ENCODE peak calls at places on chromosome 15, in seven cellular contexts. A is activated gamma-delta T cell, L is activated T-cell treated with anti-CD3 and anti-CD28 coated beads for 1 hour, K is memory B cell, C is GM20000, F is neural crest cell, O is globus pallidus. S is an unnamed sample.

GRCh38 chr15:56192659-56193442 is 50.8 kb downstream of the RFX7 start:
- DNase-seq in L (no peak), K (no peak), A (no peak), C (no peak), O (no peak), F (no peak), S (no peak)

GRCh38 chr15:32053717-32054116 is 23.4 kb downstream of the CHRNA7 start:
- DNase-seq in K (no peak), A (no peak), L (no peak), O (no peak), C (no peak), F (no peak), S (no peak)

GRCh38 chr15:85755471-85755870 is 39.3 kb downstream of the KLHL25 start:
- DNase-seq in A (no peak), K (no peak), O (no peak), L (no peak), C (no peak), F (no peak), S (no peak)

GRCh38 chr15:51104512-51104911 is 9.8 kb upstream of the TNFAIP8L3 start:
- DNase-seq in A (no peak), F (no peak), L (no peak), O (no peak), K (no peak), C (no peak), S (no peak)

GRCh38 chr15:64224508-64224907 is 61.7 kb upstream of the PPIB start:
- DNase-seq in O (peak; percentile 11), L (no peak), K (no peak), F (no peak), C (no peak), A (no peak), S (no peak)

GRCh38 chr15:33848011-33848410 is 120.3 kb upstream of the CHRM5 start:
- DNase-seq in K (no peak), F (no peak), C (no peak), A (no peak), O (no peak), L (no peak), S (no peak)

GRCh38 chr15:64146885-64147681 is 4.4 kb upstream of the SNX22 start:
- DNase-seq in F (no peak), C (no peak), K (no peak), A (no peak), O (no peak), L (no peak), S (no peak)

GRCh38 chr15:31303434-31304073 is 23.1 kb upstream of the KLF13 start:
- DNase-seq in K (peak; percentile 8), O (no peak), C (no peak), A (no peak), L (no peak), F (no peak), S (no peak)

GRCh38 chr15:68700395-68701123 is 120.1 kb downstream of the ANP32A start:
- DNase-seq in K (no peak), C (no peak), A (no peak), O (peak; percentile 91), F (peak; percentile 16), L (no peak), S (no peak)

GRCh38 chr15:63565784-63566183 is 31.4 kb upstream of the FBXL22 start:
- DNase-seq in L (no peak), O (no peak), F (no peak), A (no peak), C (no peak), K (no peak), S (no peak)

GRCh38 chr15:62644874-62645755 is 397.4 kb upstream of the TPM1 start:
- DNase-seq in O (no peak), K (no peak), A (no peak), F (no peak), C (no peak), L (no peak), S (no peak)

GRCh38 chr15:45435124-45435903 is 57.0 kb upstream of the GATM start:
- DNase-seq in A (no peak), F (no peak), K (no peak), C (no peak), L (no peak), O (no peak), S (no peak)